ENCODE peak calls at places on chromosomes 4 and X, in four cellular contexts. W is WTC11, Q is GM12878, D is K562. K is an unnamed sample.

GRCh38 chr4:26525136-26525535 is 34.9 kb upstream of the CCKAR start:
- DNase-seq in D (no peak), Q (no peak), W (no peak), K (no peak)

GRCh38 chr4:124459196-124459921 is 253.2 kb downstream of the ANKRD50 start:
- DNase-seq in Q (no peak), D (no peak), W (no peak), K (no peak)

GRCh38 chr4:143667461-143667860 is 33.0 kb downstream of the FREM3 start:
- DNase-seq in Q (no peak), W (no peak), D (no peak), K (no peak)

GRCh38 chr4:176587920-176588319 is 204.8 kb downstream of the VEGFC start:
- DNase-seq in D (no peak), W (no peak), Q (no peak), K (no peak)

GRCh38 chr4:54879576-54879975 is 221.8 kb downstream of the KIT start:
- DNase-seq in D (no peak), Q (no peak), W (no peak), K (no peak)

GRCh38 chrX:15418041-15418706 is 34.0 kb upstream of the VEGFD start:
- DNase-seq in Q (no peak), W (no peak), D (no peak), K (no peak)

GRCh38 chr4:1382776-1383727 is 23.2 kb downstream of the NKX1-1 start:
- DNase-seq in D (no peak), W (peak; percentile 3), Q (no peak), K (no peak)

GRCh38 chrX:41553688-41554087 is 106.5 kb downstream of the NYX start:
- DNase-seq in D (no peak), Q (no peak), W (no peak), K (no peak)

GRCh38 chr4:169663894-169664293 is 43.5 kb downstream of the CLCN3 start:
- DNase-seq in W (no peak), D (no peak), Q (no peak), K (peak; percentile 22)

GRCh38 chr4:149161247-149161646 is 654.4 kb downstream of the IQCM start:
- DNase-seq in W (no peak), D (no peak), Q (no peak), K (no peak)

GRCh38 chrX:124194209-124194608 is 138.3 kb upstream of the TEX13D start:
- DNase-seq in W (no peak), Q (no peak), D (no peak), K (no peak)

GRCh38 chrX:114626323-114626722 is 42.4 kb downstream of the HTR2C start:
- DNase-seq in Q (no peak), D (peak; percentile 10), W (no peak), K (peak; percentile 0)

GRCh38 chrX:54786972-54787371 is 11.1 kb downstream of the ITIH6 start:
- DNase-seq in D (no peak), Q (no peak), W (peak; percentile 44), K (no peak)

GRCh38 chrX:136209016-136209738 is 42.0 kb downstream of the MAP7D3 start:
- DNase-seq in D (peak; percentile 50), W (peak; percentile 31), Q (no peak), K (no peak)

GRCh38 chrX:48677456-48678030 is 6.1 kb upstream of the WAS start:
- DNase-seq in D (no peak), Q (no peak), W (no peak), K (peak; percentile 67)

GRCh38 chr4:155777971-155778710 is 19.3 kb downstream of the GUCY1B1 start:
- DNase-seq in Q (no peak), D (no peak), W (no peak), K (no peak)

GRCh38 chr4:8707045-8707781 is 114.6 kb downstream of the CPZ start:
- DNase-seq in Q (no peak), W (peak; percentile 10), D (no peak), K (no peak)

GRCh38 chrX:13938053-13938765 is 91.5 kb downstream of the GEMIN8 start:
- DNase-seq in Q (no peak), D (no peak), W (peak; percentile 75), K (no peak)

GRCh38 chr4:77201343-77201742 is 44.3 kb downstream of the CCNG2 start:
- DNase-seq in Q (no peak), W (no peak), D (no peak), K (no peak)

DNA sequence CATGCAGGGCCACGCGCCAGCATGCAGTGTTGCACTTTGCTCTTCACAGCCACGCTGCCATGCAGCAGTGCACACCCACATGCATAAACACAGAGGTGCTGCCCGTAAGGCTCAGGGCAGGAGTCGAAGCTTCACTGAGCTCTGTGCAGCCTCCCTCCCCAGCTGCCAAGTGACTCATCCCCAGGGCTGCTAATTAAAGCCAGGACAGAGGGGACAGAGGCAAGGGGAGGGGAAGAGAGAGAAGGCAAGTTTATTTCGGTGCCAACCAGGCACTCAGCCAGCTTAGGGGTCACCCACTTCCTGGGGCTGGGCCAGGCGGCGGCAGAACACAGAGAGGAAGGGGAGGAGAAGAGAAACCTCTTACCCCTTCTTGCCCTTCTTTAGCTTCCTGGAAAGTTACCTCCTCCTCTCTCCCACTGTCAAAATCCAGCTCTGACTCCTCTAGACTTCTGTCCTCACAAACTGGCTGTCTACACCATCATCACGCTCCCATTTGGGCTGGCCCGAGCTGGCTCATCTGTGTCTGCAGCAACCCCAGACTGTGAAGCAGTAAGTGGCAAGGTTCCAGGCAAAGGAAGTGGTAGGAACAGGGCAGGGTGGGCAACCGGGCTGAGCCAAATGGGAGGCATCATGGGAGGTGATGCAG is 6.2 kb upstream of the IQSEC2 start:
- DNase-seq in D (no peak), Q (peak; percentile 11), W (no peak), K (no peak)
- TF ChIP-seq ETV6 in D (no peak), Q (no peak), W (no peak), K (no peak)

GRCh38 chrX:132732236-132732635 is 226.2 kb downstream of the HS6ST2 start:
- DNase-seq in Q (no peak), W (no peak), D (no peak), K (no peak)

GRCh38 chrX:132730266-132730665 is 228.2 kb downstream of the HS6ST2 start:
- DNase-seq in D (no peak), Q (no peak), W (no peak), K (no peak)

GRCh38 chrX:132728296-132728695 is 230.1 kb downstream of the HS6ST2 start:
- DNase-seq in W (no peak), D (no peak), Q (no peak), K (no peak)

GRCh38 chrX:132730726-132731125 is 227.7 kb downstream of the HS6ST2 start:
- DNase-seq in D (no peak), W (no peak), Q (no peak), K (no peak)
- TF ChIP-seq ETV6 in D (no peak), W (no peak), Q (no peak), K (no peak)

DNA sequence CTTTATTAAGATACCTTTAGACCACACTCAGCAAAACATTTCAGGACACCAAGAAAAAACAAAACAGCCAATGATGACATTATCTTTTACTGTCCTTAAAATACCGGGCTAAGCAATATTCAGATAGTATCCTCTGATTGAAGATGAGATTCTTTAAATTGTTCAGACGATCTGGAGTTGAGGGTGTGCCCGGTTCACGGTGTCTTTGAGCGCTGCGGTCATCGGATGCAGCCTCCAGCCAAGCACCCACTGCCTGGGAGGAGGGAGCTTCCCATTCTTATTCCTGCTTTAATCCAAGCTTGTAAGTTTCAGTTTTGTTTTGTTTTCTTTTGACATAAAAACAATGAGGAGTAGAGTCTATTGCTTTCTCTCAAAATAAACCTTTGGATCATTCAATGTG is 14.1 kb downstream of the FAM149A start:
- DNase-seq in Q (no peak), D (no peak), W (no peak), K (no peak)
- TF ChIP-seq ETV6 in Q (no peak), D (no peak), W (no peak), K (no peak)

DNA sequence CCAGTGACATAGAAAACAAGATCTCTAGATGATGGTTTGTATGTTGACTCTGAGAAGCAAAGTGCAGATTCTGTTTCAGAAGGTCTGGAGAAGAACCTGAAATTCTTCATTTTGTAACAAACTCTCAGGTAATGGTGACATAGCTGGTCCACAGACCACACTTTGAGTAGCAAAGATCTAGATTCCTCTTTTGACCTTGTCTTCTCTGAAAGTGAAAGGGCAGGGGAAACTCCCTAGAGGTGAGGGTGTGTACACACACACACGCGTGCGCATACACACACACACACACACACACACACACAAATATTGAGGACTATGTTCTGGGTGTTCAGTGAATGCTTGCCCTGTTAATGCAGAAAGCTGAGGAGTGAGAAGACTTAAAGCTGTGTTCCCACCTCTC is 110.1 kb downstream of the NHSL2 start:
- DNase-seq in Q (peak; percentile 26), W (no peak), D (no peak), K (no peak)
- TF ChIP-seq ETV6 in Q (no peak), W (no peak), D (no peak), K (no peak)

GRCh38 chrX:70774223-70774622 is 134.3 kb downstream of the TEX11 start:
- DNase-seq in W (no peak), Q (no peak), D (no peak), K (no peak)

DNA sequence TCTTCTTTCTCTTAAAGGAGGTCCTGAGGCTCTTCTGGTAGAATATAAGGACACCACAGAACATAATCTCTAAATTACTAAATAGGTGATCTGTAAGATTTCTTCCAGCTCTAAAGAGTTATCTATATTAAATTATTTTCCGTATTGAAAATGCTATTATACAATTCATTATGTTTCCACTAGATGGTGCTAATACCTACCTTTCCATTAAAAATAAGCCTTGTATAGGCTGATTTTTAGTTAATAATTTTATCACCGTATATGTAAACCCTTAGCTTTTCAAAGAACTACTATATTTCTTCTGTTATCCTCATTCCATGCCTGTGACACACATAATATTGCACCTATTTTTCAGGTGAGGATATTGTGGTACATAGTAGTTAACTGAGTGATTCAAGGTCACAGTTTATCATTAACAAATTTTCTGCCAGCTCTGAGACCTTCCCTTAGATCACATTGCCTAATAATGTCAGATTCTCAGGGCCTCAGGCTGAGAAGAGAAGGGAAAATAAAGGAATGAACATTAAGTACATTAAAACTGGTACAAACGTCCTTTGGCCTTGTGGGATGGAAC is 138.8 kb downstream of the TEX11 start:
- DNase-seq in Q (no peak), W (no peak), D (no peak), K (no peak)
- TF ChIP-seq ETV6 in Q (no peak), W (no peak), D (no peak), K (no peak)

GRCh38 chr4:61527886-61528285 is 327.8 kb downstream of the ADGRL3 start:
- DNase-seq in D (no peak), Q (no peak), W (no peak), K (no peak)

GRCh38 chr4:61531188-61531587 is 331.1 kb downstream of the ADGRL3 start:
- DNase-seq in D (no peak), W (no peak), Q (no peak), K (peak; percentile 34)

GRCh38 chr4:61532324-61532723 is 332.2 kb downstream of the ADGRL3 start:
- DNase-seq in W (no peak), D (no peak), Q (no peak), K (no peak)

GRCh38 chr4:61528595-61528994 is 328.5 kb downstream of the ADGRL3 start:
- DNase-seq in Q (no peak), W (no peak), D (no peak), K (no peak)

GRCh38 chr4:61533140-61533539 is 333.0 kb downstream of the ADGRL3 start:
- DNase-seq in Q (no peak), W (no peak), D (no peak), K (no peak)
- TF ChIP-seq ETV6 in Q (no peak), W (no peak), D (no peak), K (no peak)

K was measured in HepG2.